ENCODE peak calls at places on chromosomes 6 and 20, in six cellular contexts. One of them, this sample, is unnamed.

GRCh38 chr20:49559411-49560081 is 8.4 kb downstream of the PTGIS start:
- DNase-seq in ovary: no peak
- DNase-seq in AG08395: peak
- DNase-seq in choroid plexus epithelial cell: no peak
- DNase-seq in non-pigmented ciliary epithelial cell: no peak
- DNase-seq in HFF-Myc: no peak
- DNase-seq in this sample: peak

GRCh38 chr6:18985061-18985460 is 597.9 kb downstream of the RNF144B start:
- DNase-seq in ovary: no peak
- DNase-seq in AG08395: no peak
- DNase-seq in non-pigmented ciliary epithelial cell: no peak
- DNase-seq in HFF-Myc: no peak
- DNase-seq in choroid plexus epithelial cell: no peak
- DNase-seq in this sample: no peak

GRCh38 chr6:104418839-104419238 is 440.9 kb downstream of the HACE1 start:
- DNase-seq in AG08395: no peak
- DNase-seq in choroid plexus epithelial cell: no peak
- DNase-seq in HFF-Myc: no peak
- DNase-seq in non-pigmented ciliary epithelial cell: no peak
- DNase-seq in ovary: no peak
- DNase-seq in this sample: no peak

GRCh38 chr20:62004614-62005013 is 61.1 kb downstream of the TAF4 start:
- DNase-seq in non-pigmented ciliary epithelial cell: no peak
- DNase-seq in ovary: no peak
- DNase-seq in AG08395: no peak
- DNase-seq in choroid plexus epithelial cell: no peak
- DNase-seq in HFF-Myc: no peak
- DNase-seq in this sample: no peak

GRCh38 chr20:25573288-25574251 is 11.8 kb downstream of the NINL start:
- DNase-seq in non-pigmented ciliary epithelial cell: no peak
- DNase-seq in HFF-Myc: no peak
- DNase-seq in choroid plexus epithelial cell: peak
- DNase-seq in ovary: peak
- DNase-seq in AG08395: no peak
- DNase-seq in this sample: peak

GRCh38 chr20:50571466-50571865 is 61.3 kb downstream of the PTPN1 start:
- DNase-seq in non-pigmented ciliary epithelial cell: no peak
- DNase-seq in ovary: no peak
- DNase-seq in AG08395: no peak
- DNase-seq in choroid plexus epithelial cell: no peak
- DNase-seq in HFF-Myc: no peak
- DNase-seq in this sample: no peak

GRCh38 chr20:41358717-41359116 is 7.9 kb downstream of the EMILIN3 start:
- DNase-seq in non-pigmented ciliary epithelial cell: no peak
- DNase-seq in choroid plexus epithelial cell: no peak
- DNase-seq in HFF-Myc: no peak
- DNase-seq in AG08395: no peak
- DNase-seq in ovary: no peak
- DNase-seq in this sample: no peak

GRCh38 chr6:107807186-107807585 is 16.9 kb downstream of the SCML4 start:
- DNase-seq in choroid plexus epithelial cell: no peak
- DNase-seq in HFF-Myc: no peak
- DNase-seq in AG08395: no peak
- DNase-seq in ovary: no peak
- DNase-seq in non-pigmented ciliary epithelial cell: no peak
- DNase-seq in this sample: no peak

GRCh38 chr6:89351632-89352328 is 742 bp downstream of the UBE2J1 start:
- DNase-seq in ovary: no peak
- DNase-seq in non-pigmented ciliary epithelial cell: no peak
- DNase-seq in HFF-Myc: no peak
- DNase-seq in choroid plexus epithelial cell: peak
- DNase-seq in AG08395: no peak
- DNase-seq in this sample: no peak

GRCh38 chr6:151300267-151300930 is 60.6 kb downstream of the AKAP12 start:
- DNase-seq in AG08395: no peak
- DNase-seq in ovary: no peak
- DNase-seq in non-pigmented ciliary epithelial cell: no peak
- DNase-seq in choroid plexus epithelial cell: peak
- DNase-seq in HFF-Myc: no peak
- DNase-seq in this sample: no peak